ENCODE peak calls at places on chromosomes 1 and 21, in six cellular contexts. L is aorta; I is esophagus muscularis mucosa; B is H1; C is naive thymus-derived CD4-positive, alpha-beta T cell; F is left lung. O is an unnamed sample.

GRCh38 chr1:218482683-218483082 is 137.5 kb downstream of the TGFB2 start:
- DNase-seq in L (no peak), F (no peak), C (no peak), B (no peak), I (no peak), O (peak)

GRCh38 chr1:18557621-18558465 is 72.8 kb upstream of the PAX7 start:
- DNase-seq in B (peak), I (no peak), L (no peak), C (no peak), F (peak), O (no peak)

GRCh38 chr1:29789221-29789909 is 553.0 kb downstream of the PTPRU start:
- DNase-seq in L (no peak), F (no peak), C (no peak), B (no peak), I (no peak), O (no peak)

GRCh38 chr1:15354580-15354965 is 55.1 kb upstream of the EFHD2 start:
- DNase-seq in C (no peak), I (no peak), F (no peak), L (no peak), B (no peak), O (no peak)

GRCh38 chr1:184028854-184029623 is 8.5 kb downstream of the COLGALT2 start:
- DNase-seq in F (peak), I (no peak), C (no peak), L (peak), B (no peak), O (no peak)

GRCh38 chr1:35454616-35455015 is 102.6 kb downstream of the KIAA0319L start:
- DNase-seq in L (no peak), B (no peak), C (no peak), F (no peak), I (no peak), O (peak)

GRCh38 chr1:147292635-147293251 is 50.3 kb downstream of the CHD1L start:
- DNase-seq in C (no peak), B (no peak), F (no peak), L (no peak), I (no peak), O (peak)

GRCh38 chr1:161440312-161440894 is 64.9 kb upstream of the FCGR2A start:
- DNase-seq in L (peak), I (no peak), F (peak), C (peak), B (peak), O (no peak)

GRCh38 chr1:51305371-51305823 is 25.0 kb downstream of the TTC39A start:
- DNase-seq in I (no peak), L (no peak), B (no peak), F (no peak), C (no peak), O (no peak)

GRCh38 chr1:4108341-4108740 is 208.3 kb upstream of the C1orf174 start:
- DNase-seq in F (no peak), B (no peak), C (no peak), L (peak), I (no peak), O (no peak)

GRCh38 chr1:169527461-169528213 is 41.9 kb upstream of the SLC19A2 start:
- DNase-seq in L (no peak), B (no peak), I (no peak), C (no peak), F (no peak), O (peak)

GRCh38 chr1:36539526-36539925 is 56.8 kb upstream of the CSF3R start:
- DNase-seq in I (no peak), L (no peak), F (no peak), C (no peak), B (no peak), O (no peak)

GRCh38 chr1:12326986-12327385 is 97.2 kb downstream of the VPS13D start:
- DNase-seq in C (no peak), F (no peak), B (no peak), I (no peak), L (no peak), O (no peak)

GRCh38 chr1:103416681-103417318 is 108.7 kb upstream of the RNPC3 start:
- DNase-seq in B (no peak), F (no peak), C (no peak), L (no peak), I (no peak), O (no peak)

GRCh38 chr1:81978945-81979344 is 178.2 kb downstream of the ADGRL2 start:
- DNase-seq in F (no peak), L (no peak), B (no peak), C (no peak), I (no peak), O (no peak)

GRCh38 chr1:98839840-98840239 is 164.8 kb downstream of the PLPPR5 start:
- DNase-seq in B (no peak), F (no peak), L (no peak), I (no peak), C (no peak), O (peak)

GRCh38 chr1:178552856-178553255 is 39.9 kb downstream of the TEX35 start:
- DNase-seq in L (no peak), I (no peak), B (no peak), F (no peak), C (no peak), O (no peak)

GRCh38 chr1:158434755-158435154 is 8.7 kb upstream of the OR10K2 start:
- DNase-seq in B (no peak), F (no peak), C (no peak), L (no peak), I (no peak), O (no peak)

GRCh38 chr1:152495066-152495675 is 15.4 kb upstream of the LCE5A start:
- DNase-seq in L (no peak), I (no peak), F (no peak), B (no peak), C (no peak), O (no peak)

GRCh38 chr21:45293214-45293725 is 5.6 kb upstream of the POFUT2 start:
- DNase-seq in C (no peak), B (no peak), I (no peak), L (no peak), F (peak), O (no peak)

GRCh38 chr21:31659286-31660133 is at the start of gene SOD1:
- DNase-seq in I (peak), C (peak), B (peak), L (peak), F (peak), O (peak)
- H3K4me3 ChIP-seq in I (peak), C (peak), B (peak), L (peak), F (peak), O (peak)

GRCh38 chr1:6448749-6449631 is 17.0 kb downstream of the TNFRSF25 start:
- DNase-seq in B (no peak), C (no peak), L (no peak), F (peak), I (no peak), O (no peak)
- H3K4me3 ChIP-seq in B (peak), C (no peak), L (no peak), F (no peak), I (peak), O (no peak)

GRCh38 chr1:234842726-234843641 is 233.0 kb upstream of the IRF2BP2 start:
- DNase-seq in I (no peak), C (peak), B (no peak), L (no peak), F (no peak), O (no peak)
- H3K4me3 ChIP-seq in I (no peak), C (peak), B (no peak), L (no peak), F (no peak), O (no peak)

GRCh38 chr1:153615406-153615805 is 719 bp downstream of the S100A14 start:
- DNase-seq in L (peak), B (no peak), I (no peak), C (no peak), F (no peak), O (no peak)
- H3K4me3 ChIP-seq in L (no peak), B (no peak), I (no peak), C (no peak), F (peak), O (no peak)

GRCh38 chr1:92877792-92878191 is 46.0 kb downstream of the RPL5 start:
- DNase-seq in C (no peak), I (no peak), B (no peak), F (no peak), L (no peak), O (no peak)
- H3K4me3 ChIP-seq in C (peak), I (no peak), B (no peak), F (no peak), L (no peak), O (no peak)

GRCh38 chr1:966135-966602 is at the start of gene PLEKHN1:
- DNase-seq in I (no peak), F (peak), B (no peak), L (no peak), C (no peak), O (no peak)
- H3K4me3 ChIP-seq in I (peak), F (peak), B (peak), L (peak), C (peak), O (peak)

DNA sequence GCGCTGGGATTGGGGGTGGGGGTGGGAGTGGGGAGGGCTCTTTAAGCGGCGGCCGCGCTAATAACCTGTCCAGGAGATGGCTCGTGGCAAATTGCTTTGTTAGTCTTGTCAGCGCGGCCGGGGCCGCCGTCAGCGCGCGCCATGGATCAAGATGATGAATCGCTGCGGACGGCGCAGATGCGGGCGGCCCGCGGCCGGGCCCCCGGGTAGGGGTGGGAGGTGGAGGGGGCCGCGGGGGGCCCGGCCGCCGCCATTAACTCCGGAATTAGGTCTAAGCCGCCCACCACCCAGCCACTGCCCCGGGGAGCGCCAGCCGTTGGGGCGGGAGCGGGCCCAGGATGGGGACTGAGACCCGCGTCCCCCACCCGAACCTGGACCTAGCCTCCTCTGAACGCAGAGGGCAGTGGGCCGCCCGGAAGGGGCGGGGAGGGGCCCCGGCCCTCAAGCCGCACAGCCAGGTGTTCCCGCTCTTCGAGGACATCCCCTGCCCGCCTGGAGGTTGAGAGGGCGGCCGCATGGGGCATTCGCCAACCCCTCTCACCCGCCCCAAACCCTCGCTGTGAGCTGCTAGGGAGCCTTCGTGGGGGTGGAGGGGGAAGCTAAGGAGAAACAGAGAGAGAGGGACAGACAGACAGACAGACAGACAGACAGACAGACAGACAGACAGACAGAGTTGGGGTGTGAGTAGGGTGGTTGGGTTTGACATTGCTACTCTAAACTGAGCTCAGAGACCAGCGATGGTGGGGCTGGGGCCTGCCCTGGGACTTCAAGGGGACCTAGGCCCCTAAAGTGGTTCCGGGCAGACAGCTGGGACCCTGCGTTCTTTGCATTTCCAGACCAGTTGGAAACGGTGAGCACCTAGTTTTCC is 3.8 kb upstream of the DMBX1 start:
- DNase-seq in B (no peak), C (no peak), L (peak), F (peak), I (no peak), O (no peak)
- H3K4me3 ChIP-seq in B (peak), C (no peak), L (no peak), F (no peak), I (no peak), O (no peak)

DNA sequence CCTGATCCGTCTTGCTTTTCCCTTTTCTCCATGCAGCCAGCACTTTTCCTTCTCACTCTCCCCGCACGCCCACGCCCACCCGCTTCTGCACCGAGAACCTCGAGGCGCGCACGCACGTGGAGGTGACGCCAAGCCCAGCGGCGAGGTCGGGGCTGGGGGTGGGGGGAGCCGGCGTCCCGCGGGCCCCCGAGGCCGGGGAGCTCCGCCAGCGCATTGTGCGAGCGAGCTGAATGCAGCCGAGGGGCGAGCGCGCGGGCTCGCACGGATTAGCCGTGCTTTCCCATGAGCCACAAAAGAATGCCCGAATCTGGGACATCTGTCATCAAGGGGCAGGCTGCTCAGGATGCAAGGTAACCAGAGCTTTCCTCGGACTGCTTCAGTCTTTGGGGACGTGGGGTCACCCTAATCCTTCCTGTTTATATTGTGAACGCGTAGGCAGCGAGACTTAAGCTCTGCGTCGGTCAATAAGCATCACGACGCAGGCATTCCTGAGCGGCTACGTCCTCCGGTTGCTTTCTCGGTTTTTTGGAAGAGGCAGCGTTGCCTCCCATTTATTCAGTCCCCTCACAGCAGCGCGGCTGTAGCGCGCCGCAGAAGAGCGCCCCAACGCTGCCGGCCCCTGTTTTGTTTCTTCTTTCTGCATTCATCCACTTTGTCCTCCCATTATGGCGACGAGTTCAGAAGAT is 67.3 kb upstream of the AKT3 start:
- DNase-seq in L (peak), F (peak), C (peak), I (no peak), B (peak), O (peak)
- H3K4me3 ChIP-seq in L (peak), F (peak), C (peak), I (peak), B (peak), O (peak)

DNA sequence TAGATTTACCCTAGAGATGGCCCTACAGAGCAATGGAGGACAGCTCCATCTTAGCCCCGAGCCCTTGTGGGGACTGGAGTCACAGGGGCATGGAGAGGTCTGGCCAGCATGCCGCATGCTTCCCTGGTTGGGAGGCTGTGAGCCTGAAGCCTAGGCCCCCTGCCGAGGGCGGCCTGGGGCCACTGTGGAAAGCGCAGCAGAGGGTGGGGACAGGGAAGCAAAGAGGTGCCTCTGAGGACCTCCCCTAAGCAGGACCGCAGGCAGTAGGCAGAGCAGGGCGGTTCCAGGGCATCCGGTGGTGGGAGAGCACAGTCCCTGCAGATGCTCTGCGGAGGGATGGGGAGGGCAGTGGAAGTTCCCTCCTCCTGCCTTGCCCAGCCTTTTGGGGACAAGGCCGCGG is 26.5 kb upstream of the PEF1 start:
- DNase-seq in C (no peak), F (peak), I (no peak), B (no peak), L (no peak), O (no peak)
- H3K4me3 ChIP-seq in C (no peak), F (no peak), I (no peak), B (no peak), L (no peak), O (no peak)